ENCODE peak calls at places on chromosome 3, in eight cellular contexts. One of them, this sample, is unnamed.

GRCh38 chr3:186520957-186521842 is 23.0 kb downstream of the CRYGS start:
- DNase-seq in activated CD8-positive, alpha-beta memory T cell treated with anti-CD3 and anti-CD28 coated beads, Interleukin-2, amount 10 ng/mL, durations not matched to agents 7 days and 5 days: peak
- DNase-seq in A172: no peak
- DNase-seq in T-helper 2 cell: no peak
- DNase-seq in cardiac fibroblast: no peak
- DNase-seq in LoVo: no peak
- DNase-seq in H54: no peak
- DNase-seq in activated T-cell treated with anti-CD3 and anti-CD28 coated beads for 24 hours: no peak
- DNase-seq in this sample: no peak

GRCh38 chr3:171088984-171089754 is 62.6 kb upstream of the SLC2A2 start:
- DNase-seq in cardiac fibroblast: peak
- DNase-seq in A172: peak
- DNase-seq in LoVo: no peak
- DNase-seq in H54: peak
- DNase-seq in T-helper 2 cell: no peak
- DNase-seq in activated CD8-positive, alpha-beta memory T cell treated with anti-CD3 and anti-CD28 coated beads, Interleukin-2, amount 10 ng/mL, durations not matched to agents 7 days and 5 days: no peak
- DNase-seq in activated T-cell treated with anti-CD3 and anti-CD28 coated beads for 24 hours: no peak
- DNase-seq in this sample: peak

GRCh38 chr3:5341610-5342009 is 154.1 kb downstream of the EDEM1 start:
- DNase-seq in activated T-cell treated with anti-CD3 and anti-CD28 coated beads for 24 hours: no peak
- DNase-seq in A172: no peak
- DNase-seq in T-helper 2 cell: no peak
- DNase-seq in activated CD8-positive, alpha-beta memory T cell treated with anti-CD3 and anti-CD28 coated beads, Interleukin-2, amount 10 ng/mL, durations not matched to agents 7 days and 5 days: no peak
- DNase-seq in H54: no peak
- DNase-seq in LoVo: no peak
- DNase-seq in cardiac fibroblast: no peak
- DNase-seq in this sample: no peak

GRCh38 chr3:38117748-38118420 is 19.0 kb downstream of the ACAA1 start:
- DNase-seq in cardiac fibroblast: peak
- DNase-seq in T-helper 2 cell: peak
- DNase-seq in activated T-cell treated with anti-CD3 and anti-CD28 coated beads for 24 hours: peak
- DNase-seq in activated CD8-positive, alpha-beta memory T cell treated with anti-CD3 and anti-CD28 coated beads, Interleukin-2, amount 10 ng/mL, durations not matched to agents 7 days and 5 days: peak
- DNase-seq in H54: peak
- DNase-seq in LoVo: peak
- DNase-seq in A172: peak
- DNase-seq in this sample: peak

GRCh38 chr3:36993326-36994283 is at the start of gene MLH1:
- DNase-seq in H54: peak
- DNase-seq in activated CD8-positive, alpha-beta memory T cell treated with anti-CD3 and anti-CD28 coated beads, Interleukin-2, amount 10 ng/mL, durations not matched to agents 7 days and 5 days: peak
- DNase-seq in A172: peak
- DNase-seq in T-helper 2 cell: peak
- DNase-seq in LoVo: peak
- DNase-seq in activated T-cell treated with anti-CD3 and anti-CD28 coated beads for 24 hours: peak
- DNase-seq in cardiac fibroblast: peak
- DNase-seq in this sample: peak

GRCh38 chr3:14283821-14284438 is 105.3 kb downstream of the LSM3 start:
- DNase-seq in A172: no peak
- DNase-seq in cardiac fibroblast: no peak
- DNase-seq in activated CD8-positive, alpha-beta memory T cell treated with anti-CD3 and anti-CD28 coated beads, Interleukin-2, amount 10 ng/mL, durations not matched to agents 7 days and 5 days: no peak
- DNase-seq in T-helper 2 cell: no peak
- DNase-seq in activated T-cell treated with anti-CD3 and anti-CD28 coated beads for 24 hours: no peak
- DNase-seq in LoVo: no peak
- DNase-seq in H54: no peak
- DNase-seq in this sample: peak

GRCh38 chr3:88369767-88370166 is 220.0 kb downstream of the C3orf38 start:
- DNase-seq in cardiac fibroblast: no peak
- DNase-seq in T-helper 2 cell: no peak
- DNase-seq in H54: no peak
- DNase-seq in activated T-cell treated with anti-CD3 and anti-CD28 coated beads for 24 hours: no peak
- DNase-seq in LoVo: no peak
- DNase-seq in A172: no peak
- DNase-seq in activated CD8-positive, alpha-beta memory T cell treated with anti-CD3 and anti-CD28 coated beads, Interleukin-2, amount 10 ng/mL, durations not matched to agents 7 days and 5 days: no peak
- DNase-seq in this sample: no peak

GRCh38 chr3:119559441-119559963 is at the start of gene CD80:
- DNase-seq in A172: peak
- DNase-seq in activated T-cell treated with anti-CD3 and anti-CD28 coated beads for 24 hours: peak
- DNase-seq in activated CD8-positive, alpha-beta memory T cell treated with anti-CD3 and anti-CD28 coated beads, Interleukin-2, amount 10 ng/mL, durations not matched to agents 7 days and 5 days: peak
- DNase-seq in T-helper 2 cell: peak
- DNase-seq in H54: peak
- DNase-seq in LoVo: peak
- DNase-seq in cardiac fibroblast: peak
- DNase-seq in this sample: peak

GRCh38 chr3:136276049-136276755 is 26.1 kb downstream of the PCCB start:
- DNase-seq in H54: no peak
- DNase-seq in activated T-cell treated with anti-CD3 and anti-CD28 coated beads for 24 hours: no peak
- DNase-seq in cardiac fibroblast: no peak
- DNase-seq in A172: no peak
- DNase-seq in LoVo: no peak
- DNase-seq in activated CD8-positive, alpha-beta memory T cell treated with anti-CD3 and anti-CD28 coated beads, Interleukin-2, amount 10 ng/mL, durations not matched to agents 7 days and 5 days: no peak
- DNase-seq in T-helper 2 cell: no peak
- DNase-seq in this sample: no peak

GRCh38 chr3:149515242-149515641 is 40.7 kb downstream of the TM4SF4 start:
- DNase-seq in A172: no peak
- DNase-seq in LoVo: no peak
- DNase-seq in activated T-cell treated with anti-CD3 and anti-CD28 coated beads for 24 hours: no peak
- DNase-seq in T-helper 2 cell: no peak
- DNase-seq in H54: no peak
- DNase-seq in cardiac fibroblast: no peak
- DNase-seq in activated CD8-positive, alpha-beta memory T cell treated with anti-CD3 and anti-CD28 coated beads, Interleukin-2, amount 10 ng/mL, durations not matched to agents 7 days and 5 days: no peak
- DNase-seq in this sample: no peak

GRCh38 chr3:3800076-3800448 is 831 bp downstream of the LRRN1 start:
- DNase-seq in activated CD8-positive, alpha-beta memory T cell treated with anti-CD3 and anti-CD28 coated beads, Interleukin-2, amount 10 ng/mL, durations not matched to agents 7 days and 5 days: no peak
- DNase-seq in A172: no peak
- DNase-seq in H54: no peak
- DNase-seq in cardiac fibroblast: no peak
- DNase-seq in LoVo: no peak
- DNase-seq in T-helper 2 cell: no peak
- DNase-seq in activated T-cell treated with anti-CD3 and anti-CD28 coated beads for 24 hours: no peak
- DNase-seq in this sample: no peak

GRCh38 chr3:41986566-41986965 is 24.7 kb upstream of the ULK4 start:
- DNase-seq in LoVo: no peak
- DNase-seq in activated CD8-positive, alpha-beta memory T cell treated with anti-CD3 and anti-CD28 coated beads, Interleukin-2, amount 10 ng/mL, durations not matched to agents 7 days and 5 days: no peak
- DNase-seq in cardiac fibroblast: no peak
- DNase-seq in H54: no peak
- DNase-seq in T-helper 2 cell: no peak
- DNase-seq in activated T-cell treated with anti-CD3 and anti-CD28 coated beads for 24 hours: no peak
- DNase-seq in A172: no peak
- DNase-seq in this sample: no peak

GRCh38 chr3:115478359-115478758 is 145.0 kb upstream of the GAP43 start:
- DNase-seq in H54: no peak
- DNase-seq in T-helper 2 cell: no peak
- DNase-seq in A172: no peak
- DNase-seq in LoVo: no peak
- DNase-seq in activated CD8-positive, alpha-beta memory T cell treated with anti-CD3 and anti-CD28 coated beads, Interleukin-2, amount 10 ng/mL, durations not matched to agents 7 days and 5 days: no peak
- DNase-seq in cardiac fibroblast: no peak
- DNase-seq in activated T-cell treated with anti-CD3 and anti-CD28 coated beads for 24 hours: no peak
- DNase-seq in this sample: no peak

GRCh38 chr3:128491900-128492352 is 1.1 kb downstream of the GATA2 start:
- DNase-seq in T-helper 2 cell: no peak
- DNase-seq in cardiac fibroblast: peak
- DNase-seq in A172: no peak
- DNase-seq in activated CD8-positive, alpha-beta memory T cell treated with anti-CD3 and anti-CD28 coated beads, Interleukin-2, amount 10 ng/mL, durations not matched to agents 7 days and 5 days: no peak
- DNase-seq in activated T-cell treated with anti-CD3 and anti-CD28 coated beads for 24 hours: no peak
- DNase-seq in H54: no peak
- DNase-seq in LoVo: no peak
- DNase-seq in this sample: no peak

GRCh38 chr3:12175844-12176453 is 17.2 kb upstream of the TIMP4 start:
- DNase-seq in activated CD8-positive, alpha-beta memory T cell treated with anti-CD3 and anti-CD28 coated beads, Interleukin-2, amount 10 ng/mL, durations not matched to agents 7 days and 5 days: peak
- DNase-seq in LoVo: peak
- DNase-seq in H54: no peak
- DNase-seq in cardiac fibroblast: peak
- DNase-seq in A172: peak
- DNase-seq in T-helper 2 cell: no peak
- DNase-seq in activated T-cell treated with anti-CD3 and anti-CD28 coated beads for 24 hours: no peak
- DNase-seq in this sample: no peak

GRCh38 chr3:128278761-128279593 is 125.7 kb downstream of the EEFSEC start:
- DNase-seq in activated T-cell treated with anti-CD3 and anti-CD28 coated beads for 24 hours: no peak
- DNase-seq in LoVo: no peak
- DNase-seq in T-helper 2 cell: no peak
- DNase-seq in cardiac fibroblast: peak
- DNase-seq in A172: peak
- DNase-seq in activated CD8-positive, alpha-beta memory T cell treated with anti-CD3 and anti-CD28 coated beads, Interleukin-2, amount 10 ng/mL, durations not matched to agents 7 days and 5 days: peak
- DNase-seq in H54: no peak
- DNase-seq in this sample: peak

GRCh38 chr3:57221883-57222282 is 5.6 kb upstream of the APPL1 start:
- DNase-seq in cardiac fibroblast: peak
- DNase-seq in A172: no peak
- DNase-seq in T-helper 2 cell: no peak
- DNase-seq in activated CD8-positive, alpha-beta memory T cell treated with anti-CD3 and anti-CD28 coated beads, Interleukin-2, amount 10 ng/mL, durations not matched to agents 7 days and 5 days: no peak
- DNase-seq in LoVo: peak
- DNase-seq in H54: no peak
- DNase-seq in activated T-cell treated with anti-CD3 and anti-CD28 coated beads for 24 hours: no peak
- DNase-seq in this sample: no peak